ENCODE peak calls at places on chromosomes 7 and 10, in five cellular contexts. One of them, this sample, is unnamed.

GRCh38 chr10:13683017-13683416 is 96.3 kb downstream of the PRPF18 start:
- DNase-seq in ELR: no peak
- DNase-seq in PC-3: no peak
- DNase-seq in RPMI7951: no peak
- DNase-seq in hepatocyte: no peak
- DNase-seq in this sample: no peak

GRCh38 chr7:19294629-19295028 is 149.4 kb upstream of the FERD3L start:
- DNase-seq in ELR: no peak
- DNase-seq in PC-3: peak
- DNase-seq in RPMI7951: peak
- DNase-seq in hepatocyte: peak
- DNase-seq in this sample: peak

GRCh38 chr10:131859341-131860020 is 41.3 kb upstream of the PPP2R2D start:
- DNase-seq in ELR: no peak
- DNase-seq in PC-3: no peak
- DNase-seq in RPMI7951: no peak
- DNase-seq in hepatocyte: no peak
- DNase-seq in this sample: no peak

GRCh38 chr10:28293238-28294168 is 9.4 kb downstream of the MPP7 start:
- DNase-seq in ELR: no peak
- DNase-seq in PC-3: no peak
- DNase-seq in RPMI7951: no peak
- DNase-seq in hepatocyte: no peak
- DNase-seq in this sample: no peak

GRCh38 chr7:29413511-29414178 is 150.0 kb upstream of the PRR15 start:
- DNase-seq in ELR: no peak
- DNase-seq in PC-3: peak
- DNase-seq in RPMI7951: no peak
- DNase-seq in hepatocyte: no peak
- DNase-seq in this sample: peak

GRCh38 chr7:156612930-156613329 is 27.6 kb upstream of the RNF32 start:
- DNase-seq in ELR: no peak
- DNase-seq in PC-3: no peak
- DNase-seq in RPMI7951: no peak
- DNase-seq in hepatocyte: no peak
- DNase-seq in this sample: no peak

GRCh38 chr10:63718453-63718852 is 197.3 kb downstream of the REEP3 start:
- DNase-seq in ELR: no peak
- DNase-seq in PC-3: peak
- DNase-seq in RPMI7951: peak
- DNase-seq in hepatocyte: no peak
- DNase-seq in this sample: no peak

GRCh38 chr10:63603709-63604445 is 82.7 kb downstream of the REEP3 start:
- DNase-seq in ELR: peak
- DNase-seq in PC-3: no peak
- DNase-seq in RPMI7951: no peak
- DNase-seq in hepatocyte: no peak
- DNase-seq in this sample: peak

GRCh38 chr10:89213191-89213808 is 6.2 kb upstream of the CH25H start:
- DNase-seq in ELR: peak
- DNase-seq in PC-3: peak
- DNase-seq in RPMI7951: peak
- DNase-seq in hepatocyte: peak
- DNase-seq in this sample: peak

GRCh38 chr10:103969436-103969835 is 2.5 kb downstream of the SLK start:
- DNase-seq in ELR: peak
- DNase-seq in PC-3: no peak
- DNase-seq in RPMI7951: no peak
- DNase-seq in hepatocyte: no peak
- DNase-seq in this sample: peak

GRCh38 chr10:62098278-62099121 is 170.1 kb downstream of the RTKN2 start:
- DNase-seq in ELR: no peak
- DNase-seq in PC-3: peak
- DNase-seq in RPMI7951: no peak
- DNase-seq in hepatocyte: peak
- DNase-seq in this sample: no peak

GRCh38 chr7:39504963-39505362 is 61.2 kb upstream of the YAE1 start:
- DNase-seq in ELR: peak
- DNase-seq in PC-3: peak
- DNase-seq in RPMI7951: peak
- DNase-seq in hepatocyte: peak
- DNase-seq in this sample: peak

GRCh38 chr7:920351-921070 is 34.0 kb downstream of the ADAP1 start:
- DNase-seq in ELR: no peak
- DNase-seq in PC-3: peak
- DNase-seq in RPMI7951: no peak
- DNase-seq in hepatocyte: no peak
- DNase-seq in this sample: no peak

GRCh38 chr7:78377532-78377931 is 579.0 kb downstream of the PHTF2 start:
- DNase-seq in ELR: no peak
- DNase-seq in PC-3: no peak
- DNase-seq in RPMI7951: no peak
- DNase-seq in hepatocyte: no peak
- DNase-seq in this sample: no peak

GRCh38 chr10:14282271-14282670 is 48.5 kb downstream of the FRMD4A start:
- DNase-seq in ELR: peak
- DNase-seq in PC-3: peak
- DNase-seq in RPMI7951: peak
- DNase-seq in hepatocyte: no peak
- DNase-seq in this sample: peak

GRCh38 chr10:28532223-28532508 is 752 bp upstream of the WAC start:
- DNase-seq in ELR: peak
- DNase-seq in PC-3: peak
- DNase-seq in RPMI7951: no peak
- DNase-seq in hepatocyte: no peak
- DNase-seq in this sample: no peak

GRCh38 chr7:98341106-98341505 is 59.6 kb downstream of the BRI3 start:
- DNase-seq in ELR: peak
- DNase-seq in PC-3: no peak
- DNase-seq in RPMI7951: peak
- DNase-seq in hepatocyte: no peak
- DNase-seq in this sample: no peak

GRCh38 chr10:61225939-61226338 is 227.2 kb downstream of the TMEM26 start:
- DNase-seq in ELR: no peak
- DNase-seq in PC-3: no peak
- DNase-seq in RPMI7951: no peak
- DNase-seq in hepatocyte: no peak
- DNase-seq in this sample: no peak

GRCh38 chr7:74275401-74275881 is 13.8 kb upstream of the CLIP2 start:
- DNase-seq in ELR: no peak
- DNase-seq in PC-3: no peak
- DNase-seq in RPMI7951: no peak
- DNase-seq in hepatocyte: no peak
- DNase-seq in this sample: no peak

GRCh38 chr10:89245802-89246201 is 5.8 kb downstream of the LIPA start:
- DNase-seq in ELR: no peak
- DNase-seq in PC-3: no peak
- DNase-seq in RPMI7951: no peak
- DNase-seq in hepatocyte: no peak
- DNase-seq in this sample: no peak

GRCh38 chr10:95297402-95297801 is 6.6 kb upstream of the PDLIM1 start:
- DNase-seq in ELR: no peak
- DNase-seq in PC-3: no peak
- DNase-seq in RPMI7951: no peak
- DNase-seq in hepatocyte: no peak
- DNase-seq in this sample: no peak

GRCh38 chr7:22216832-22217475 is 140.0 kb downstream of the RAPGEF5 start:
- DNase-seq in ELR: no peak
- DNase-seq in PC-3: no peak
- DNase-seq in RPMI7951: no peak
- DNase-seq in hepatocyte: no peak
- DNase-seq in this sample: no peak

GRCh38 chr10:102133373-102134195 is 744 bp downstream of the PPRC1 start:
- DNase-seq in ELR: peak
- DNase-seq in PC-3: peak
- DNase-seq in RPMI7951: peak
- DNase-seq in hepatocyte: peak
- DNase-seq in this sample: peak

GRCh38 chr10:22712246-22712958 is 2.0 kb downstream of the PIP4K2A start:
- DNase-seq in ELR: peak
- DNase-seq in PC-3: peak
- DNase-seq in RPMI7951: peak
- DNase-seq in hepatocyte: no peak
- DNase-seq in this sample: peak

GRCh38 chr10:79400567-79401004 is 44.8 kb downstream of the ZCCHC24 start:
- DNase-seq in ELR: peak
- DNase-seq in PC-3: peak
- DNase-seq in RPMI7951: no peak
- DNase-seq in hepatocyte: peak
- DNase-seq in this sample: peak

GRCh38 chr10:31317652-31318381 is 1.2 kb upstream of the ZEB1 start:
- DNase-seq in ELR: no peak
- DNase-seq in PC-3: no peak
- DNase-seq in RPMI7951: no peak
- DNase-seq in hepatocyte: no peak
- DNase-seq in this sample: no peak

GRCh38 chr10:112946649-112947048 is 3.4 kb upstream of the TCF7L2 start:
- DNase-seq in ELR: no peak
- DNase-seq in PC-3: no peak
- DNase-seq in RPMI7951: no peak
- DNase-seq in hepatocyte: peak
- DNase-seq in this sample: no peak

GRCh38 chr7:50832744-50833143 is 50.0 kb upstream of the GRB10 start:
- DNase-seq in ELR: peak
- DNase-seq in PC-3: peak
- DNase-seq in RPMI7951: peak
- DNase-seq in hepatocyte: peak
- DNase-seq in this sample: peak

GRCh38 chr7:55951637-55952351 is at the start of gene MRPS17:
- DNase-seq in ELR: peak
- DNase-seq in PC-3: peak
- DNase-seq in RPMI7951: peak
- DNase-seq in hepatocyte: peak
- DNase-seq in this sample: peak

GRCh38 chr7:48130658-48131108 is 40.6 kb upstream of the ABCA13 start:
- DNase-seq in ELR: peak
- DNase-seq in PC-3: no peak
- DNase-seq in RPMI7951: no peak
- DNase-seq in hepatocyte: no peak
- DNase-seq in this sample: no peak

GRCh38 chr7:73894851-73895441 is 34.0 kb downstream of the TMEM270 start:
- DNase-seq in ELR: peak
- DNase-seq in PC-3: peak
- DNase-seq in RPMI7951: peak
- DNase-seq in hepatocyte: no peak
- DNase-seq in this sample: peak

GRCh38 chr10:78807504-78808202 is 261.1 kb upstream of the ZMIZ1 start:
- DNase-seq in ELR: no peak
- DNase-seq in PC-3: no peak
- DNase-seq in RPMI7951: no peak
- DNase-seq in hepatocyte: no peak
- DNase-seq in this sample: no peak

GRCh38 chr7:94907420-94908203 is at the start of gene PPP1R9A:
- DNase-seq in ELR: peak
- DNase-seq in PC-3: peak
- DNase-seq in RPMI7951: no peak
- DNase-seq in hepatocyte: peak
- DNase-seq in this sample: peak

GRCh38 chr7:32062150-32062549 is 8.1 kb downstream of the PDE1C start:
- DNase-seq in ELR: peak
- DNase-seq in PC-3: peak
- DNase-seq in RPMI7951: peak
- DNase-seq in hepatocyte: peak
- DNase-seq in this sample: peak

GRCh38 chr10:108684431-108684830 is 1238.9 kb downstream of the XPNPEP1 start:
- DNase-seq in ELR: no peak
- DNase-seq in PC-3: no peak
- DNase-seq in RPMI7951: peak
- DNase-seq in hepatocyte: no peak
- DNase-seq in this sample: no peak

GRCh38 chr10:962342-962741 is 25.9 kb upstream of the GTPBP4 start:
- DNase-seq in ELR: no peak
- DNase-seq in PC-3: no peak
- DNase-seq in RPMI7951: no peak
- DNase-seq in hepatocyte: no peak
- DNase-seq in this sample: no peak

GRCh38 chr10:130022501-130023299 is 58.6 kb upstream of the EBF3 start:
- DNase-seq in ELR: peak
- DNase-seq in PC-3: peak
- DNase-seq in RPMI7951: peak
- DNase-seq in hepatocyte: peak
- DNase-seq in this sample: peak

GRCh38 chr7:1694981-1695511 is 25.0 kb downstream of the ELFN1 start:
- DNase-seq in ELR: no peak
- DNase-seq in PC-3: no peak
- DNase-seq in RPMI7951: no peak
- DNase-seq in hepatocyte: no peak
- DNase-seq in this sample: no peak

GRCh38 chr7:50610521-50611277 is 45.5 kb upstream of the DDC start:
- DNase-seq in ELR: peak
- DNase-seq in PC-3: peak
- DNase-seq in RPMI7951: peak
- DNase-seq in hepatocyte: no peak
- DNase-seq in this sample: peak

GRCh38 chr7:106415433-106415832 is 130.7 kb upstream of the NAMPT start:
- DNase-seq in ELR: peak
- DNase-seq in PC-3: no peak
- DNase-seq in RPMI7951: peak
- DNase-seq in hepatocyte: no peak
- DNase-seq in this sample: peak

This sample was measured in MCF 10A.